ENCODE peak calls at places on chromosomes 1 and 21, in eight cellular contexts. P is islet precursor cell; B is stimulated activated CD4-positive, alpha-beta T cell treated with anti-CD3 and anti-CD28 coated beads, Interleukin-1b, Interleukin-23, amount 100 ng/mL, for 4 hours; I is GF-D8; E is EL; X is omental fat pad; C is CD8-positive, alpha-beta T cell; N is heart left ventricle. J is an unnamed sample.

GRCh38 chr1:116874622-116875277 is 35.0 kb upstream of the PTGFRN start:
- DNase-seq in P (no peak), B (no peak), I (no peak), E (peak; percentile 51), X (no peak), C (no peak), N (no peak), J (no peak)

GRCh38 chr1:72623299-72623708 is 341.0 kb upstream of the NEGR1 start:
- DNase-seq in P (peak; percentile 44), B (no peak), I (peak; percentile 23), E (peak; percentile 58), X (no peak), C (no peak), N (no peak), J (peak; percentile 6)

GRCh38 chr21:37166733-37167132 is 93.7 kb downstream of the TTC3 start:
- DNase-seq in P (no peak), B (no peak), I (no peak), E (peak; percentile 16), X (no peak), C (no peak), N (no peak), J (no peak)

GRCh38 chr1:3553166-3553939 is 58.0 kb downstream of the MEGF6 start:
- DNase-seq in P (peak; percentile 89), B (no peak), I (no peak), E (peak; percentile 60), X (no peak), C (no peak), N (no peak), J (no peak)

GRCh38 chr1:32361308-32361673 is 994 bp downstream of the FAM229A start:
- DNase-seq in P (no peak), B (no peak), I (no peak), E (no peak), X (no peak), C (no peak), N (no peak), J (no peak)

GRCh38 chr1:155226910-155227260 is 18.4 kb downstream of the MTX1 start:
- DNase-seq in P (peak; percentile 80), B (no peak), I (no peak), E (peak; percentile 55), X (no peak), C (no peak), N (peak; percentile 39), J (peak; percentile 58)

GRCh38 chr21:41678016-41678935 is 88.6 kb downstream of the RIPK4 start:
- DNase-seq in P (peak; percentile 78), B (no peak), I (no peak), E (no peak), X (no peak), C (no peak), N (no peak), J (no peak)

GRCh38 chr1:183454377-183454776 is 17.9 kb upstream of the SMG7 start:
- DNase-seq in P (peak; percentile 71), B (no peak), I (no peak), E (peak; percentile 77), X (no peak), C (no peak), N (no peak), J (no peak)

GRCh38 chr1:240031414-240031813 is 60.3 kb upstream of the FMN2 start:
- DNase-seq in P (no peak), B (no peak), I (no peak), E (peak; percentile 81), X (no peak), C (no peak), N (no peak), J (no peak)

GRCh38 chr1:182795563-182796228 is 6.1 kb downstream of the NPL start:
- DNase-seq in P (no peak), B (no peak), I (peak; percentile 94), E (no peak), X (no peak), C (no peak), N (no peak), J (peak; percentile 87)

GRCh38 chr1:63739452-63739851 is 34.4 kb upstream of the ROR1 start:
- DNase-seq in P (no peak), B (no peak), I (no peak), E (no peak), X (no peak), C (no peak), N (no peak), J (no peak)

GRCh38 chr1:246778663-246779062 is 54.5 kb downstream of the SCCPDH start:
- DNase-seq in P (no peak), B (no peak), I (no peak), E (no peak), X (no peak), C (no peak), N (no peak), J (no peak)

GRCh38 chr1:51469518-51469917 is 49.5 kb downstream of the EPS15 start:
- DNase-seq in P (no peak), B (no peak), I (no peak), E (no peak), X (no peak), C (no peak), N (no peak), J (no peak)

GRCh38 chr1:47690341-47691244 is 252.7 kb downstream of the FOXD2 start:
- DNase-seq in P (peak; percentile 12), B (no peak), I (no peak), E (no peak), X (no peak), C (no peak), N (no peak), J (no peak)

GRCh38 chr1:2597441-2598328 is 11.1 kb downstream of the PRXL2B start:
- DNase-seq in P (peak; percentile 51), B (no peak), I (no peak), E (no peak), X (no peak), C (no peak), N (no peak), J (no peak)

GRCh38 chr1:168421399-168422004 is 122.3 kb downstream of the XCL2 start:
- DNase-seq in P (no peak), B (peak; percentile 21), I (no peak), E (no peak), X (no peak), C (no peak), N (no peak), J (no peak)

GRCh38 chr1:89633103-89633744 is at the start of gene LRRC8C:
- DNase-seq in P (peak; percentile 81), B (peak; percentile 17), I (peak; percentile 26), E (peak; percentile 70), X (no peak), C (peak; percentile 41), N (peak; percentile 54), J (no peak)

J was measured in COLO829.